ENCODE peak calls at places on chromosomes 16 and 17, in ten cellular contexts. One of them, this sample, is unnamed.

GRCh38 chr17:74325743-74326379 is at the start of gene KIF19:
- DNase-seq in keratinocyte: no peak
- DNase-seq in activated effector memory CD4-positive, alpha-beta T cell treated with Interleukin-2 at 50 U/mL for 16 hours: peak
- DNase-seq in heart left ventricle: peak
- DNase-seq in amniotic stem cell: no peak
- DNase-seq in CD8-positive, alpha-beta memory T cell: peak
- DNase-seq in Calu3: no peak
- DNase-seq in stimulated activated CD8-positive, alpha-beta memory T cell treated with anti-CD3 and anti-CD28 coated beads, Interleukin-15, amount 100 ng/mL, for 24 hours: peak
- DNase-seq in endodermal cell: peak
- DNase-seq in T follicular helper cell: peak
- DNase-seq in this sample: no peak

GRCh38 chr17:76446449-76447231 is 6.3 kb downstream of the UBE2O start:
- DNase-seq in keratinocyte: peak
- DNase-seq in activated effector memory CD4-positive, alpha-beta T cell treated with Interleukin-2 at 50 U/mL for 16 hours: no peak
- DNase-seq in heart left ventricle: no peak
- DNase-seq in amniotic stem cell: no peak
- DNase-seq in CD8-positive, alpha-beta memory T cell: no peak
- DNase-seq in Calu3: peak
- DNase-seq in stimulated activated CD8-positive, alpha-beta memory T cell treated with anti-CD3 and anti-CD28 coated beads, Interleukin-15, amount 100 ng/mL, for 24 hours: no peak
- DNase-seq in endodermal cell: peak
- DNase-seq in T follicular helper cell: no peak
- DNase-seq in this sample: peak

GRCh38 chr16:29876578-29877249 is 13.7 kb upstream of the CDIPT start:
- DNase-seq in keratinocyte: no peak
- DNase-seq in activated effector memory CD4-positive, alpha-beta T cell treated with Interleukin-2 at 50 U/mL for 16 hours: peak
- DNase-seq in heart left ventricle: no peak
- DNase-seq in amniotic stem cell: no peak
- DNase-seq in CD8-positive, alpha-beta memory T cell: peak
- DNase-seq in Calu3: no peak
- DNase-seq in stimulated activated CD8-positive, alpha-beta memory T cell treated with anti-CD3 and anti-CD28 coated beads, Interleukin-15, amount 100 ng/mL, for 24 hours: no peak
- DNase-seq in endodermal cell: peak
- DNase-seq in T follicular helper cell: peak
- DNase-seq in this sample: no peak

GRCh38 chr16:83147244-83147643 is 520.5 kb downstream of the CDH13 start:
- DNase-seq in keratinocyte: no peak
- DNase-seq in activated effector memory CD4-positive, alpha-beta T cell treated with Interleukin-2 at 50 U/mL for 16 hours: no peak
- DNase-seq in heart left ventricle: no peak
- DNase-seq in amniotic stem cell: no peak
- DNase-seq in CD8-positive, alpha-beta memory T cell: no peak
- DNase-seq in Calu3: no peak
- DNase-seq in stimulated activated CD8-positive, alpha-beta memory T cell treated with anti-CD3 and anti-CD28 coated beads, Interleukin-15, amount 100 ng/mL, for 24 hours: no peak
- DNase-seq in endodermal cell: no peak
- DNase-seq in T follicular helper cell: no peak
- DNase-seq in this sample: no peak

GRCh38 chr17:45396496-45397205 is 36.0 kb downstream of the ARHGAP27 start:
- DNase-seq in keratinocyte: no peak
- DNase-seq in activated effector memory CD4-positive, alpha-beta T cell treated with Interleukin-2 at 50 U/mL for 16 hours: no peak
- DNase-seq in heart left ventricle: no peak
- DNase-seq in amniotic stem cell: no peak
- DNase-seq in CD8-positive, alpha-beta memory T cell: no peak
- DNase-seq in Calu3: no peak
- DNase-seq in stimulated activated CD8-positive, alpha-beta memory T cell treated with anti-CD3 and anti-CD28 coated beads, Interleukin-15, amount 100 ng/mL, for 24 hours: no peak
- DNase-seq in endodermal cell: no peak
- DNase-seq in T follicular helper cell: no peak
- DNase-seq in this sample: no peak

GRCh38 chr17:40560592-40561293 is 4.5 kb downstream of the CCR7 start:
- DNase-seq in keratinocyte: no peak
- DNase-seq in activated effector memory CD4-positive, alpha-beta T cell treated with Interleukin-2 at 50 U/mL for 16 hours: peak
- DNase-seq in heart left ventricle: no peak
- DNase-seq in amniotic stem cell: no peak
- DNase-seq in CD8-positive, alpha-beta memory T cell: peak
- DNase-seq in Calu3: peak
- DNase-seq in stimulated activated CD8-positive, alpha-beta memory T cell treated with anti-CD3 and anti-CD28 coated beads, Interleukin-15, amount 100 ng/mL, for 24 hours: no peak
- DNase-seq in endodermal cell: no peak
- DNase-seq in T follicular helper cell: peak
- DNase-seq in this sample: no peak

GRCh38 chr17:58318627-58319180 is 9.9 kb downstream of the TSPOAP1 start:
- DNase-seq in keratinocyte: no peak
- DNase-seq in activated effector memory CD4-positive, alpha-beta T cell treated with Interleukin-2 at 50 U/mL for 16 hours: no peak
- DNase-seq in heart left ventricle: peak
- DNase-seq in amniotic stem cell: no peak
- DNase-seq in CD8-positive, alpha-beta memory T cell: no peak
- DNase-seq in Calu3: no peak
- DNase-seq in stimulated activated CD8-positive, alpha-beta memory T cell treated with anti-CD3 and anti-CD28 coated beads, Interleukin-15, amount 100 ng/mL, for 24 hours: no peak
- DNase-seq in endodermal cell: no peak
- DNase-seq in T follicular helper cell: no peak
- DNase-seq in this sample: no peak

GRCh38 chr17:66965801-66966528 is 1.5 kb downstream of the CACNG4 start:
- DNase-seq in keratinocyte: no peak
- DNase-seq in activated effector memory CD4-positive, alpha-beta T cell treated with Interleukin-2 at 50 U/mL for 16 hours: no peak
- DNase-seq in heart left ventricle: peak
- DNase-seq in amniotic stem cell: no peak
- DNase-seq in CD8-positive, alpha-beta memory T cell: no peak
- DNase-seq in Calu3: peak
- DNase-seq in stimulated activated CD8-positive, alpha-beta memory T cell treated with anti-CD3 and anti-CD28 coated beads, Interleukin-15, amount 100 ng/mL, for 24 hours: no peak
- DNase-seq in endodermal cell: peak
- DNase-seq in T follicular helper cell: no peak
- DNase-seq in this sample: no peak

GRCh38 chr17:42405963-42406495 is 17.0 kb downstream of the CAVIN1 start:
- DNase-seq in keratinocyte: no peak
- DNase-seq in activated effector memory CD4-positive, alpha-beta T cell treated with Interleukin-2 at 50 U/mL for 16 hours: peak
- DNase-seq in heart left ventricle: peak
- DNase-seq in amniotic stem cell: peak
- DNase-seq in CD8-positive, alpha-beta memory T cell: peak
- DNase-seq in Calu3: peak
- DNase-seq in stimulated activated CD8-positive, alpha-beta memory T cell treated with anti-CD3 and anti-CD28 coated beads, Interleukin-15, amount 100 ng/mL, for 24 hours: peak
- DNase-seq in endodermal cell: peak
- DNase-seq in T follicular helper cell: peak
- DNase-seq in this sample: no peak

GRCh38 chr17:81902023-81902652 is at the start of gene NPB:
- DNase-seq in keratinocyte: no peak
- DNase-seq in activated effector memory CD4-positive, alpha-beta T cell treated with Interleukin-2 at 50 U/mL for 16 hours: no peak
- DNase-seq in heart left ventricle: peak
- DNase-seq in amniotic stem cell: no peak
- DNase-seq in CD8-positive, alpha-beta memory T cell: no peak
- DNase-seq in Calu3: peak
- DNase-seq in stimulated activated CD8-positive, alpha-beta memory T cell treated with anti-CD3 and anti-CD28 coated beads, Interleukin-15, amount 100 ng/mL, for 24 hours: no peak
- DNase-seq in endodermal cell: peak
- DNase-seq in T follicular helper cell: no peak
- DNase-seq in this sample: no peak

GRCh38 chr17:10092595-10092994 is 105.8 kb downstream of the GAS7 start:
- DNase-seq in keratinocyte: no peak
- DNase-seq in activated effector memory CD4-positive, alpha-beta T cell treated with Interleukin-2 at 50 U/mL for 16 hours: no peak
- DNase-seq in heart left ventricle: no peak
- DNase-seq in amniotic stem cell: no peak
- DNase-seq in CD8-positive, alpha-beta memory T cell: no peak
- DNase-seq in Calu3: no peak
- DNase-seq in stimulated activated CD8-positive, alpha-beta memory T cell treated with anti-CD3 and anti-CD28 coated beads, Interleukin-15, amount 100 ng/mL, for 24 hours: no peak
- DNase-seq in endodermal cell: no peak
- DNase-seq in T follicular helper cell: no peak
- DNase-seq in this sample: no peak

GRCh38 chr16:70685938-70686375 is at the start of gene MTSS2:
- DNase-seq in keratinocyte: no peak
- DNase-seq in activated effector memory CD4-positive, alpha-beta T cell treated with Interleukin-2 at 50 U/mL for 16 hours: no peak
- DNase-seq in heart left ventricle: peak
- DNase-seq in amniotic stem cell: peak
- DNase-seq in CD8-positive, alpha-beta memory T cell: no peak
- DNase-seq in Calu3: peak
- DNase-seq in stimulated activated CD8-positive, alpha-beta memory T cell treated with anti-CD3 and anti-CD28 coated beads, Interleukin-15, amount 100 ng/mL, for 24 hours: no peak
- DNase-seq in endodermal cell: peak
- DNase-seq in T follicular helper cell: no peak
- DNase-seq in this sample: peak

GRCh38 chr16:47787695-47788094 is 326.6 kb downstream of the PHKB start:
- DNase-seq in keratinocyte: no peak
- DNase-seq in activated effector memory CD4-positive, alpha-beta T cell treated with Interleukin-2 at 50 U/mL for 16 hours: no peak
- DNase-seq in heart left ventricle: no peak
- DNase-seq in amniotic stem cell: no peak
- DNase-seq in CD8-positive, alpha-beta memory T cell: no peak
- DNase-seq in Calu3: no peak
- DNase-seq in stimulated activated CD8-positive, alpha-beta memory T cell treated with anti-CD3 and anti-CD28 coated beads, Interleukin-15, amount 100 ng/mL, for 24 hours: no peak
- DNase-seq in endodermal cell: peak
- DNase-seq in T follicular helper cell: no peak
- DNase-seq in this sample: no peak

GRCh38 chr16:56399047-56399446 is 26.3 kb downstream of the AMFR start:
- DNase-seq in keratinocyte: no peak
- DNase-seq in activated effector memory CD4-positive, alpha-beta T cell treated with Interleukin-2 at 50 U/mL for 16 hours: no peak
- DNase-seq in heart left ventricle: no peak
- DNase-seq in amniotic stem cell: no peak
- DNase-seq in CD8-positive, alpha-beta memory T cell: no peak
- DNase-seq in Calu3: no peak
- DNase-seq in stimulated activated CD8-positive, alpha-beta memory T cell treated with anti-CD3 and anti-CD28 coated beads, Interleukin-15, amount 100 ng/mL, for 24 hours: no peak
- DNase-seq in endodermal cell: no peak
- DNase-seq in T follicular helper cell: no peak
- DNase-seq in this sample: no peak

GRCh38 chr17:39018267-39019134 is 51.3 kb upstream of the FBXO47 start:
- DNase-seq in keratinocyte: no peak
- DNase-seq in activated effector memory CD4-positive, alpha-beta T cell treated with Interleukin-2 at 50 U/mL for 16 hours: no peak
- DNase-seq in heart left ventricle: no peak
- DNase-seq in amniotic stem cell: no peak
- DNase-seq in CD8-positive, alpha-beta memory T cell: no peak
- DNase-seq in Calu3: no peak
- DNase-seq in stimulated activated CD8-positive, alpha-beta memory T cell treated with anti-CD3 and anti-CD28 coated beads, Interleukin-15, amount 100 ng/mL, for 24 hours: no peak
- DNase-seq in endodermal cell: peak
- DNase-seq in T follicular helper cell: no peak
- DNase-seq in this sample: no peak

GRCh38 chr17:1939979-1940809 is 84.9 kb downstream of the RTN4RL1 start:
- DNase-seq in keratinocyte: no peak
- DNase-seq in activated effector memory CD4-positive, alpha-beta T cell treated with Interleukin-2 at 50 U/mL for 16 hours: no peak
- DNase-seq in heart left ventricle: no peak
- DNase-seq in amniotic stem cell: no peak
- DNase-seq in CD8-positive, alpha-beta memory T cell: no peak
- DNase-seq in Calu3: no peak
- DNase-seq in stimulated activated CD8-positive, alpha-beta memory T cell treated with anti-CD3 and anti-CD28 coated beads, Interleukin-15, amount 100 ng/mL, for 24 hours: no peak
- DNase-seq in endodermal cell: no peak
- DNase-seq in T follicular helper cell: no peak
- DNase-seq in this sample: no peak

GRCh38 chr16:56580391-56581048 is 8.8 kb upstream of the MT3 start:
- DNase-seq in keratinocyte: no peak
- DNase-seq in activated effector memory CD4-positive, alpha-beta T cell treated with Interleukin-2 at 50 U/mL for 16 hours: no peak
- DNase-seq in heart left ventricle: no peak
- DNase-seq in amniotic stem cell: no peak
- DNase-seq in CD8-positive, alpha-beta memory T cell: no peak
- DNase-seq in Calu3: no peak
- DNase-seq in stimulated activated CD8-positive, alpha-beta memory T cell treated with anti-CD3 and anti-CD28 coated beads, Interleukin-15, amount 100 ng/mL, for 24 hours: no peak
- DNase-seq in endodermal cell: no peak
- DNase-seq in T follicular helper cell: no peak
- DNase-seq in this sample: no peak

GRCh38 chr16:66248096-66248495 is 118.4 kb upstream of the CDH5 start:
- DNase-seq in keratinocyte: no peak
- DNase-seq in activated effector memory CD4-positive, alpha-beta T cell treated with Interleukin-2 at 50 U/mL for 16 hours: no peak
- DNase-seq in heart left ventricle: peak
- DNase-seq in amniotic stem cell: no peak
- DNase-seq in CD8-positive, alpha-beta memory T cell: no peak
- DNase-seq in Calu3: no peak
- DNase-seq in stimulated activated CD8-positive, alpha-beta memory T cell treated with anti-CD3 and anti-CD28 coated beads, Interleukin-15, amount 100 ng/mL, for 24 hours: no peak
- DNase-seq in endodermal cell: no peak
- DNase-seq in T follicular helper cell: no peak
- DNase-seq in this sample: no peak

GRCh38 chr17:74332763-74333220 is 6.8 kb downstream of the KIF19 start:
- DNase-seq in keratinocyte: no peak
- DNase-seq in activated effector memory CD4-positive, alpha-beta T cell treated with Interleukin-2 at 50 U/mL for 16 hours: no peak
- DNase-seq in heart left ventricle: no peak
- DNase-seq in amniotic stem cell: no peak
- DNase-seq in CD8-positive, alpha-beta memory T cell: no peak
- DNase-seq in Calu3: no peak
- DNase-seq in stimulated activated CD8-positive, alpha-beta memory T cell treated with anti-CD3 and anti-CD28 coated beads, Interleukin-15, amount 100 ng/mL, for 24 hours: no peak
- DNase-seq in endodermal cell: peak
- DNase-seq in T follicular helper cell: no peak
- DNase-seq in this sample: no peak

GRCh38 chr17:49224198-49224996 is 6.2 kb downstream of the PHOSPHO1 start:
- DNase-seq in keratinocyte: no peak
- DNase-seq in activated effector memory CD4-positive, alpha-beta T cell treated with Interleukin-2 at 50 U/mL for 16 hours: peak
- DNase-seq in heart left ventricle: peak
- DNase-seq in amniotic stem cell: no peak
- DNase-seq in CD8-positive, alpha-beta memory T cell: peak
- DNase-seq in Calu3: peak
- DNase-seq in stimulated activated CD8-positive, alpha-beta memory T cell treated with anti-CD3 and anti-CD28 coated beads, Interleukin-15, amount 100 ng/mL, for 24 hours: no peak
- DNase-seq in endodermal cell: peak
- DNase-seq in T follicular helper cell: no peak
- DNase-seq in this sample: no peak

GRCh38 chr16:12681653-12682052 is 122.0 kb downstream of the CPPED1 start:
- DNase-seq in keratinocyte: no peak
- DNase-seq in activated effector memory CD4-positive, alpha-beta T cell treated with Interleukin-2 at 50 U/mL for 16 hours: no peak
- DNase-seq in heart left ventricle: no peak
- DNase-seq in amniotic stem cell: no peak
- DNase-seq in CD8-positive, alpha-beta memory T cell: no peak
- DNase-seq in Calu3: no peak
- DNase-seq in stimulated activated CD8-positive, alpha-beta memory T cell treated with anti-CD3 and anti-CD28 coated beads, Interleukin-15, amount 100 ng/mL, for 24 hours: no peak
- DNase-seq in endodermal cell: no peak
- DNase-seq in T follicular helper cell: no peak
- DNase-seq in this sample: no peak